ENCODE peak calls at places on chromosomes 6 and 20, in five cellular contexts. G, M, C, I and J are unnamed samples.

GRCh38 chr20:48603116-48603818 is 224.5 kb downstream of the PREX1 start:
- DNase-seq in C (peak; percentile 62), I (no peak), M (no peak), G (no peak), J (no peak)

GRCh38 chr6:16400248-16400760 is 161.9 kb downstream of the GMPR start:
- DNase-seq in I (no peak), C (no peak), G (no peak), M (no peak), J (no peak)

GRCh38 chr6:692356-692851 is 535 bp downstream of the EXOC2 start:
- DNase-seq in G (peak; percentile 45), M (peak; percentile 57), C (peak; percentile 92), I (no peak), J (peak; percentile 76)

GRCh38 chr6:138278326-138278725 is 60.0 kb upstream of the PBOV1 start:
- DNase-seq in C (no peak), M (peak; percentile 30), G (peak; percentile 64), I (no peak), J (no peak)

GRCh38 chr20:34524426-34524825 is 8.2 kb downstream of the DYNLRB1 start:
- DNase-seq in M (no peak), G (no peak), I (peak; percentile 8), C (no peak), J (no peak)

GRCh38 chr6:142444388-142444787 is 142.6 kb downstream of the ADGRG6 start:
- DNase-seq in C (no peak), M (no peak), G (no peak), I (no peak), J (no peak)

GRCh38 chr20:48008850-48009535 is 223.7 kb upstream of the SULF2 start:
- DNase-seq in G (no peak), C (no peak), I (no peak), M (no peak), J (no peak)

GRCh38 chr6:106084973-106085686 is 1.0 kb upstream of the PRDM1 start:
- DNase-seq in G (no peak), I (no peak), M (no peak), C (no peak), J (no peak)

GRCh38 chr20:57205625-57206219 is 60.7 kb downstream of the BMP7 start:
- DNase-seq in G (no peak), M (no peak), I (peak; percentile 63), C (no peak), J (no peak)

GRCh38 chr6:80967618-80968017 is 784.9 kb downstream of the TENT5A start:
- DNase-seq in C (no peak), G (no peak), I (no peak), M (no peak), J (no peak)

GRCh38 chr6:20353134-20353533 is 48.5 kb upstream of the E2F3 start:
- DNase-seq in G (no peak), I (no peak), C (no peak), M (no peak), J (no peak)

GRCh38 chr20:47205577-47206123 is 150.8 kb downstream of the ZMYND8 start:
- DNase-seq in C (peak; percentile 75), M (peak; percentile 80), G (peak; percentile 78), I (no peak), J (peak; percentile 77)

GRCh38 chr6:9140181-9140580 is 704.8 kb upstream of the SLC35B3 start:
- DNase-seq in I (peak; percentile 72), M (peak; percentile 72), G (no peak), C (no peak), J (no peak)

GRCh38 chr6:11143394-11144371 is 32.2 kb upstream of the ERVFRD-1 start:
- DNase-seq in C (peak; percentile 84), G (peak; percentile 91), I (peak; percentile 90), M (peak; percentile 78), J (peak; percentile 73)

GRCh38 chr6:71333050-71333449 is 44.4 kb downstream of the OGFRL1 start:
- DNase-seq in M (no peak), G (no peak), I (no peak), C (no peak), J (no peak)

GRCh38 chr20:33539129-33539528 is 49.2 kb downstream of the CBFA2T2 start:
- DNase-seq in I (no peak), M (no peak), C (no peak), G (peak; percentile 58), J (no peak)

GRCh38 chr6:124997196-124997875 is 35.1 kb downstream of the RNF217 start:
- DNase-seq in G (no peak), M (no peak), I (no peak), C (no peak), J (no peak)

DNA sequence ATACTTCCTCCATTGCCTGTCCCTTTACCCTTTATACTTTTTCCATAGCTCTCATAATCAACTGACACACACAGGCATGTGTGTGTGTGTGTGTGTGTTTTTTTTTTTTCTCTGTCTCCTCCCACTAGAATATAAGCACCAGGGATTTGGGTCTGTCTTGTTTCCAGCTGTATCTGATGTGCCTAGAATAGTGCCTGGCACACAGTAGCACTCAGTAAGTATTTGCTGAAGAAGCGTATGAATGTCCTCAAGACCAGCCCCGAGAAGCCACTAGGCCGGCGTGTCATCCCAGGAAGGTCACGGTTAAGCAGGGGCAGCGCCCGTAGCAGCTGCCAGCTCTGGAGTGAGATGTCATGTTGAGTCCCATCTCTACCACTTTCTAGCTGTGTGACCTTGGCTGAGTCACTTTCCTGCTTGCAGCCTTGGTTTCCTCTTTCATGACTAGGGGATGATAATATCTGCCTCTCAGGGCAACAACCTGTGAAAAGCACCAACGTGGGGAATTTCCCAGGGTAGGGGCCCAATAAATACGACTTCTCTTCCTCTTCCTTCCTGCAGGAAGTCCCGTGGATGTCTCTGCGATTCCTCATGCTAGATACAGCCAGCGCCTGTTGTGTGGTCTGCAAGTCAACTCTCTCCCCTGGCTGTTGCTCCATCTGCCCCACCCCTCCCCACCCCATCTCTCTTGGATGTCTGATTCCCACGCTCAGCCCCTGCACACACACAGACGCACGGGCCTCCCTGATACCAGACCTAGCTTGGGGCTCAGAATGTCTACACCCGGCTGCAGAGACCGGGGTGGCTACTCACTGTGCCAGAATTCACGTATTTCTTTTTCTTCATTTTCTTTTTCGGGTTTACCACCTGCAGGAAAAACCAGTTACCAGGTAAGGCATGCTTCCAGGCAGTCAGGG is 58.1 kb downstream of the RAB44 start:
- DNase-seq in G (peak; percentile 40), C (no peak), I (no peak), M (no peak), J (peak; percentile 24)
- TF ChIP-seq POLR2A in G (no peak), C (no peak), I (no peak), M (no peak), J (no peak)

DNA sequence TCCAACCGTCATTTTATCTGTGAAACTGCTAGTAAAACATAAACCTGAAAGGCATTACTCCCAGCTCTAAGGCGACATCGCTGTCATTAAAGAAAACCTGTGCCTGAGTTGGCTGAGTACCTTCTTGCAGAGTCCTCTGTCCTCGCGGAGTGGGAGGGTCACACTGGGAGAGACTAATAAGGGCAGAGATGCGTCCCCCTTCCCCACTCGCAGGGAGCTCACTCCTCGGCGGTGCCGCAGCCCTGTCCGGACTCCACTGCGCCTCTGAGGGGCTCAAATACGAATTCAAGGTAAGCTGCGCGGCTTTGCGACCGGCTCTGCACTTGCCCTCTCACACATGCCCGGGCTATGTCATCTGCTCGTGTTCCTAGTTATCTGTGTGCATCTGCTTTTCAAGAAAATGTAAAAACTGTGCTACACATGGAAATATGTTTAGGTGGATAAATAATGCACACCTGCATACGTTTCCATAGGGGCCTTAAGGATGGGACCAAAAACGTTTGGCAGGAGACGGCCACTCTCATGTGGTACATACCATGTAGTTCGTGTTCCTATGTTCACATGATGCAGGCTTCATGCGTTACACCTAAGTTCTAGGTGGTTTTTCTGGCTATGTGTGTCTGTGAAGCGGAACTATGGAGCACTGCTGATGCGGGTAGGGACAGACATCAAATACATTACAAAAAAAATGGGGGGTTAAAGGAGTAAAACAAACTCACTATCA is at the start of gene COL19A1:
- DNase-seq in G (no peak), I (no peak), C (peak; percentile 90), M (peak; percentile 55), J (peak; percentile 24)
- TF ChIP-seq POLR2A in G (no peak), I (no peak), C (no peak), M (no peak), J (no peak)

GRCh38 chr6:42388046-42388445 is 63.7 kb downstream of the TRERF1 start:
- DNase-seq in C (no peak), I (no peak), M (no peak), G (no peak), J (no peak)

GRCh38 chr6:42391441-42391840 is 60.3 kb downstream of the TRERF1 start:
- DNase-seq in G (no peak), M (no peak), C (no peak), I (no peak), J (no peak)

GRCh38 chr6:42392871-42393270 is 58.9 kb downstream of the TRERF1 start:
- DNase-seq in I (no peak), G (no peak), M (no peak), C (no peak), J (no peak)

GRCh38 chr6:42393339-42393738 is 58.4 kb downstream of the TRERF1 start:
- DNase-seq in C (no peak), I (no peak), G (no peak), M (no peak), J (no peak)

DNA sequence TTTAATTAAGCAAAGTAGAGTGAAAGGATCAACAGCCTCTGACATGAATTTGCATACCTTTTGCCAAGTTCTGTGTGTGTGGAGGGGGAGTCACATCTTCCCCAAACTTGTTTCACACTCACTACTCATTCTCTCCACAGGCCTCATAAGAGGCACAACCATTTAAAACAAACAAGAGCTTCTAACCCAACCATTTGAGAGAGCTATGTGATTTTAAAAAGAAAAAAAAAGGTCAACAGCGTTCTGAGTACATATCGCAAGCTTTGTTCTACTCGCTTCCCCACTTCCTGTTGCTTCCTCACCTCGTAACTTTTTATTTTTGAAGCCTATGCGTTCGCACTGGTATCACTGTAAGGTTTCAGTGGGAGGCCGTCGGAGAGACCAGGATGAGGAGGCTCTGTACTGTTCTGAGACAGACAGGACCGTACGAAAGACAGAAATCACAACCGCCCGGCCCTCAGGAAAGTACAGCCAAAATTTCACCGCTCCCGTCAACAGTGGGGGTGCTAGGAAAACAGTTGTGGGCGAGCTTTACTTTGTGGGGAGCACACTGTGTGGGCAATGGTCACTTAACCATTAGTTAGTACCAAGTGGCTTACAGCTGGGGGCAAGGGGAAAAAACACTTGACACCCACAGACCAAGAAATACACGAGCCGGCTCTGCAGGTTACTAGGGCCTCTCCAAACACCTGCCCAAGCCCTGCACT is 61.3 kb downstream of the TRERF1 start:
- DNase-seq in G (no peak), M (no peak), C (no peak), I (no peak), J (no peak)
- TF ChIP-seq POLR2A in G (no peak), M (no peak), C (no peak), I (no peak), J (no peak)

GRCh38 chr6:86536121-86536520 is 401.2 kb upstream of the HTR1E start:
- DNase-seq in C (no peak), G (no peak), I (no peak), M (no peak), J (no peak)
- TF ChIP-seq POLR2A in C (no peak), G (no peak), I (no peak), M (no peak), J (no peak)